ENCODE peak calls at places on chromosomes 3 and 15, in eight cellular contexts. D is lower leg skin, O is astrocyte of the spinal cord, J is uterus, A is AG04450, S is cardiac fibroblast, E is fibroblast of the aortic adventitia, P is stomach. Q is an unnamed sample.

GRCh38 chr15:66152650-66153049 is 100.9 kb downstream of the MEGF11 start:
- DNase-seq in P (no peak), E (no peak), A (no peak), J (no peak), S (no peak), O (no peak), D (no peak), Q (no peak)

GRCh38 chr3:191774485-191774884 is 313.5 kb downstream of the PYDC2 start:
- DNase-seq in S (peak; percentile 0), A (no peak), D (no peak), O (peak; percentile 96), P (no peak), J (no peak), E (peak; percentile 41), Q (no peak)

GRCh38 chr3:24311881-24312280 is 182.8 kb downstream of the THRB start:
- DNase-seq in E (peak; percentile 34), J (peak; percentile 28), D (peak; percentile 23), P (no peak), A (no peak), O (no peak), S (peak; percentile 73), Q (no peak)

GRCh38 chr3:32384938-32385337 is 6.7 kb upstream of the CMTM7 start:
- DNase-seq in P (no peak), D (no peak), J (no peak), O (peak; percentile 56), E (peak; percentile 59), A (no peak), S (peak; percentile 88), Q (no peak)

GRCh38 chr3:138049157-138049919 is 39.4 kb downstream of the CLDN18 start:
- DNase-seq in P (no peak), S (peak; percentile 46), E (peak; percentile 59), O (peak; percentile 62), D (no peak), J (no peak), A (peak; percentile 64), Q (no peak)

GRCh38 chr3:101099791-101100190 is 106.6 kb upstream of the ABI3BP start:
- DNase-seq in D (no peak), O (no peak), J (no peak), E (no peak), P (no peak), A (no peak), S (no peak), Q (no peak)

GRCh38 chr3:128996741-128997140 is 2.9 kb upstream of the CFAP92 start:
- DNase-seq in D (no peak), S (no peak), O (no peak), A (no peak), P (no peak), E (no peak), J (no peak), Q (no peak)

GRCh38 chr3:30081904-30082303 is 524.5 kb upstream of the TGFBR2 start:
- DNase-seq in S (no peak), P (peak; percentile 54), J (no peak), E (no peak), O (no peak), A (no peak), D (no peak), Q (no peak)

GRCh38 chr3:42632146-42632545 is 21.4 kb upstream of the ZBTB47 start:
- DNase-seq in J (no peak), E (no peak), D (no peak), O (peak; percentile 34), P (no peak), A (no peak), S (no peak), Q (no peak)

GRCh38 chr3:46831316-46831715 is 31.9 kb downstream of the MYL3 start:
- DNase-seq in P (no peak), D (no peak), J (no peak), A (no peak), E (no peak), O (no peak), S (no peak), Q (no peak)

GRCh38 chr15:40510201-40510600 is 39.4 kb downstream of the CHST14 start:
- DNase-seq in O (no peak), J (no peak), S (peak; percentile 31), P (no peak), D (no peak), E (peak; percentile 48), A (no peak), Q (no peak)

GRCh38 chr15:88904808-88905327 is 8.3 kb downstream of the MFGE8 start:
- DNase-seq in J (peak; percentile 81), E (peak; percentile 86), P (peak; percentile 85), S (peak; percentile 82), A (no peak), D (peak; percentile 86), O (peak; percentile 72), Q (peak; percentile 42)

GRCh38 chr15:22956257-22956979 is 23.8 kb downstream of the CYFIP1 start:
- DNase-seq in E (peak; percentile 55), O (peak; percentile 48), P (no peak), S (peak; percentile 64), J (no peak), D (no peak), A (no peak), Q (no peak)

GRCh38 chr3:39147711-39148115 is 5.7 kb downstream of the CSRNP1 start:
- DNase-seq in J (no peak), D (no peak), S (peak; percentile 69), E (no peak), P (no peak), A (no peak), O (peak; percentile 67), Q (no peak)

GRCh38 chr3:88148651-88149050 is 1.1 kb upstream of the C3orf38 start:
- DNase-seq in S (no peak), A (no peak), J (no peak), D (no peak), E (no peak), O (no peak), P (no peak), Q (no peak)

GRCh38 chr3:132445812-132446211 is 28.5 kb downstream of the DNAJC13 start:
- DNase-seq in J (no peak), O (peak; percentile 23), S (peak; percentile 74), E (peak; percentile 68), D (no peak), A (no peak), P (no peak), Q (peak; percentile 3)

GRCh38 chr3:113532698-113533533 is 561 bp downstream of the SIDT1 start:
- DNase-seq in D (no peak), J (no peak), S (peak; percentile 3), P (peak; percentile 47), E (no peak), A (no peak), O (peak; percentile 3), Q (no peak)

GRCh38 chr3:197580253-197580691 is 24.5 kb upstream of the BDH1 start:
- DNase-seq in S (no peak), O (no peak), A (no peak), J (no peak), P (no peak), D (no peak), E (no peak), Q (no peak)

GRCh38 chr3:139187648-139188047 is 143.0 kb upstream of the PRR23C start:
- DNase-seq in P (no peak), D (no peak), E (no peak), J (no peak), S (no peak), A (no peak), O (no peak), Q (no peak)

GRCh38 chr3:13879946-13880810 is at the start of gene WNT7A:
- DNase-seq in J (no peak), P (no peak), S (no peak), D (no peak), A (no peak), O (no peak), E (no peak), Q (no peak)

DNA sequence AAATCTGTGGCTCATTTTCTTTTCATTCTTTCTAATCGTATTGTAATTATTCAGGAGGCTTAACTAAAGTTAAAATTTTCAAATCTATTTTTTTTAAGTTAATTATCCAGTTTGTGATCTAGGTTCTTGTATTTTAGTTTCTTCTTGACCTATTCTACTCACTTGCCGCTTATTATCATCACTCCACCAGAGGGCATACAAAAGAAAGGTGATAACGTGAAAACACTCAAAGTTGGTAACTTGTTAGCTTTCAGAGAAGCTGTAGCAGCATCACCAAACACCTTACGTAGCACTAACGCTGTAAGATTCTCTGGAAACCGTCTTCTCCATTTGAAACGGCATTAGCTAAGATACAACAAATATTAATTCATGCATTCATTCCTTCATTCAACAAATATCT is 4.8 kb downstream of the GNB4 start:
- DNase-seq in J (no peak), O (peak; percentile 27), A (no peak), D (no peak), E (peak; percentile 57), P (no peak), S (peak; percentile 49), Q (no peak)
- TF ChIP-seq CTCF in J (no peak), O (peak; percentile 45), A (peak; percentile 30), D (no peak), E (peak; percentile 50), P (peak; percentile 14), S (peak; percentile 32), Q (peak; percentile 41)

DNA sequence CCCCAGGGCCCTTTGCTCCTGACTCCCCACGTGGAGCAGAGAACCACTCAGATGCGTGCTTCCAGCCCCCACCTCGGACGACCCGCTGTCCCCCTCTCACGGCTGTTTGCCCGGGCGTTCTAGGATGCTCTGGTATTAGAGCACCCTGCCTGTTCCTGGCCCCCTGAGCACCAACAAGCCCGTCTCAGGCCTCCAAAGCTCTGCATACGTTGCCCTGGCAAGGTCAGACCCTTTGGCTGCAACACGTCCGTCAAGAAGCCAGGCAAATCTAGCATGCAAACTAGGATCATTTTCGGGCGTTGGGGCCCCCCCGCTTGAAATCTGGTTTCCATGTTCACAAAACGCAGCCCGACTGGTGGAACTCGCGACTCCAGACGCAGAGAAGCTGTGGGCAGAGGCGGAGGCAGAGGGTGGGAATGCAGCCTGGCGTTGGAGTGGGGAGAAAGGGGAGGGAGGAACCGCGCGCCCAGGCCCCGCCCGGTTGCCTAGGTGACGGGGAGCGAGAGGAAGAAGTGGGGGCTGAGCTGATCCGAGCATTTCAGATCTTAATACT is 86.2 kb upstream of the PIAS1 start:
- DNase-seq in J (peak; percentile 82), D (peak; percentile 32), P (peak; percentile 76), E (peak; percentile 53), O (peak; percentile 50), S (peak; percentile 78), A (peak; percentile 8), Q (no peak)
- H3K4me3 ChIP-seq in J (peak overlapping the region; percentile 22), D (peak overlapping the region; percentile 23), P (peak overlapping the region; percentile 38), E (peak overlapping the region; percentile 56), O (peak overlapping the region; percentile 40), S (peak overlapping the region; percentile 29), A (peak overlapping the region; percentile 54), Q (no peak overlapping the region)

GRCh38 chr3:56926513-56927282 is 124.9 kb upstream of the ARHGEF3 start:
- DNase-seq in E (peak; percentile 89), S (peak; percentile 61), A (no peak), P (no peak), O (peak; percentile 78), D (no peak), J (peak; percentile 46), Q (no peak)
- TF ChIP-seq CTCF in E (peak; percentile 41), S (peak; percentile 12), A (no peak), P (no peak), O (peak; percentile 18), D (no peak), J (peak; percentile 19), Q (no peak)

DNA sequence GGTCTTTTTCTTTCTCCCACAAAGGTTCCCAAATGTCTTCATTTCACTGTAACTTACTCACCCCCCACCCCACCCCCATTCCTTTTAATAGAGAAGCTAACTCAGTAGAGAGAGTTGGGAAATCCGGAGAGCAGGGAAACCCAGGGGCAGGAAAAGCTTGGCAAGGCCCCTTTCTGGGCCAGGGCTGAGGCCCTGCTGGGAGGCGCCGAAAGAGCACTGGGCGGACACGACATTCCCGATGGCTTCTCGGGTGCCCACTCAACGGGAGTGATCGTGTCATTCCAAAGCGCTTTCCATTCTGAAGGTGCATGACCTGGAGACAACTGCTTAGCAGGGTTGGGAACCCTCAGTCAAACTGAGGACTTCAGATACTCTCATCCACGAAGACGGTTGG is 1.6 kb upstream of the DALRD3 start:
- DNase-seq in E (no peak), S (peak; percentile 44), J (no peak), P (no peak), A (no peak), D (no peak), O (no peak), Q (no peak)
- H3K4me3 ChIP-seq in E (peak overlapping the region; percentile 92), S (peak overlapping the region; percentile 89), J (peak overlapping the region; percentile 89), P (peak overlapping the region; percentile 87), A (peak overlapping the region; percentile 98), D (no peak overlapping the region), O (peak overlapping the region; percentile 86), Q (peak overlapping the region; percentile 92)

Q was measured in LNCaP clone FGC.